ENCODE peak calls at places on chromosomes 13 and 19, in five cellular contexts. Z, S, C, R and J are unnamed samples.

GRCh38 chr19:33409035-33409434 is 35.5 kb downstream of the CEBPG start:
- DNase-seq in Z (no peak), S (no peak), C (no peak), R (no peak), J (no peak)

GRCh38 chr13:99250977-99251825 is 7.0 kb downstream of the GPR18 start:
- DNase-seq in Z (no peak), S (no peak), C (peak; percentile 13), R (no peak), J (no peak)

GRCh38 chr19:57302020-57302465 is 18.2 kb upstream of the ZNF543 start:
- DNase-seq in Z (no peak), S (no peak), C (peak; percentile 98), R (no peak), J (peak; percentile 98)

GRCh38 chr19:33703438-33703750 is 81.6 kb downstream of the CHST8 start:
- DNase-seq in Z (no peak), S (no peak), C (no peak), R (no peak), J (no peak)

GRCh38 chr13:36341718-36342117 is 4.5 kb downstream of the SPART start:
- DNase-seq in Z (no peak), S (no peak), C (peak; percentile 53), R (no peak), J (peak; percentile 59)

GRCh38 chr13:27979765-27980279 is 8.7 kb downstream of the URAD start:
- DNase-seq in Z (no peak), S (no peak), C (no peak), R (no peak), J (no peak)

GRCh38 chr13:26811636-26812035 is 51.0 kb upstream of the GPR12 start:
- DNase-seq in Z (no peak), S (no peak), C (no peak), R (no peak), J (no peak)

GRCh38 chr19:30269638-30270037 is 102.5 kb upstream of the ZNF536 start:
- DNase-seq in Z (no peak), S (no peak), C (no peak), R (no peak), J (no peak)

GRCh38 chr13:21048901-21049655 is 12.3 kb downstream of the LATS2 start:
- DNase-seq in Z (no peak), S (no peak), C (no peak), R (peak; percentile 27), J (no peak)

GRCh38 chr19:27966390-27966816 is 1246.5 kb downstream of the UQCRFS1 start:
- DNase-seq in Z (no peak), S (no peak), C (peak; percentile 21), R (no peak), J (peak; percentile 3)

GRCh38 chr13:110246530-110246929 is 60.4 kb downstream of the COL4A1 start:
- DNase-seq in Z (no peak), S (no peak), C (no peak), R (no peak), J (no peak)

GRCh38 chr13:63041640-63042414 is 1626.2 kb upstream of the PCDH20 start:
- DNase-seq in Z (no peak), S (no peak), C (no peak), R (no peak), J (no peak)

GRCh38 chr13:29908411-29908810 is 58.0 kb upstream of the UBL3 start:
- DNase-seq in Z (no peak), S (peak; percentile 50), C (peak; percentile 95), R (no peak), J (peak; percentile 75)

GRCh38 chr13:74868044-74868443 is 613.9 kb downstream of the TBC1D4 start:
- DNase-seq in Z (no peak), S (no peak), C (peak; percentile 60), R (no peak), J (peak; percentile 20)

GRCh38 chr13:110455941-110456340 is 105.6 kb downstream of the RAB20 start:
- DNase-seq in Z (peak; percentile 80), S (peak; percentile 79), C (peak; percentile 69), R (peak; percentile 84), J (peak; percentile 77)

GRCh38 chr19:27750697-27751391 is 1462.1 kb downstream of the UQCRFS1 start:
- DNase-seq in Z (no peak), S (no peak), C (no peak), R (no peak), J (no peak)

GRCh38 chr19:50870417-50871089 is 2.7 kb upstream of the KLK2 start:
- DNase-seq in Z (no peak), S (no peak), C (no peak), R (peak; percentile 44), J (no peak)

GRCh38 chr19:45469835-45470146 is 2.0 kb downstream of the FOSB start:
- DNase-seq in Z (peak; percentile 95), S (no peak), C (no peak), R (peak; percentile 94), J (peak; percentile 90)

GRCh38 chr19:2569596-2570465 is 93.9 kb downstream of the GADD45B start:
- DNase-seq in Z (no peak), S (no peak), C (no peak), R (no peak), J (no peak)

GRCh38 chr13:46728777-46729176 is 68.2 kb downstream of the ESD start:
- DNase-seq in Z (no peak), S (no peak), C (no peak), R (no peak), J (peak; percentile 25)

GRCh38 chr19:44765949-44766335 is 11.7 kb upstream of the CBLC start:
- DNase-seq in Z (no peak), S (no peak), C (no peak), R (no peak), J (no peak)

GRCh38 chr13:41470187-41470586 is 12.8 kb downstream of the RGCC start:
- DNase-seq in Z (no peak), S (no peak), C (no peak), R (no peak), J (no peak)

GRCh38 chr13:40336228-40337221 is 329.9 kb downstream of the FOXO1 start:
- DNase-seq in Z (no peak), S (no peak), C (no peak), R (no peak), J (no peak)

GRCh38 chr19:50326101-50326664 is 3.0 kb downstream of the KCNC3 start:
- DNase-seq in Z (no peak), S (no peak), C (no peak), R (no peak), J (no peak)

GRCh38 chr19:44887648-44888047 is 3.4 kb upstream of the TOMM40 start:
- DNase-seq in Z (no peak), S (no peak), C (no peak), R (no peak), J (no peak)

DNA sequence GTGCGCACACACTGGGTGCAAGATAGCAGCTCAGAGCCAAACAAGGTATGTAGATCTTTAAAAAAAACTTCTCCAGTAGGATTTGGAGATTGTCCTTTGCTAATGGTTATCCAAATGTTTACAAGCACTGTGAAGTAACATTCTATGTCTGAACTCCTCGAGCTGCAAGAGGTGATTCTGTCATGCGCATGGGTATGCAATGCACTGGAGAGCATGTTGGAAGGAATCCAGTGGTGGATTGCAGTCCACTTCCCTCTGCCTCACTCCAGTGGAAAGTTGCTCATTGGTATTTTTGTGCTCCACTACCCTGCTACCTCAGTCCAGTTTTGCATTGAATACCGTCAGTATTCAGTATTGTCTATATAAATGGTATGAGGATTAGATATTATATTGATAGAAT is 132.1 kb downstream of the ATP8A2 start:
- DNase-seq in Z (no peak), S (no peak), C (no peak), R (no peak), J (no peak)
- TF ChIP-seq CTCF in Z (no peak), S (no peak), C (no peak), R (no peak), J (no peak)

DNA sequence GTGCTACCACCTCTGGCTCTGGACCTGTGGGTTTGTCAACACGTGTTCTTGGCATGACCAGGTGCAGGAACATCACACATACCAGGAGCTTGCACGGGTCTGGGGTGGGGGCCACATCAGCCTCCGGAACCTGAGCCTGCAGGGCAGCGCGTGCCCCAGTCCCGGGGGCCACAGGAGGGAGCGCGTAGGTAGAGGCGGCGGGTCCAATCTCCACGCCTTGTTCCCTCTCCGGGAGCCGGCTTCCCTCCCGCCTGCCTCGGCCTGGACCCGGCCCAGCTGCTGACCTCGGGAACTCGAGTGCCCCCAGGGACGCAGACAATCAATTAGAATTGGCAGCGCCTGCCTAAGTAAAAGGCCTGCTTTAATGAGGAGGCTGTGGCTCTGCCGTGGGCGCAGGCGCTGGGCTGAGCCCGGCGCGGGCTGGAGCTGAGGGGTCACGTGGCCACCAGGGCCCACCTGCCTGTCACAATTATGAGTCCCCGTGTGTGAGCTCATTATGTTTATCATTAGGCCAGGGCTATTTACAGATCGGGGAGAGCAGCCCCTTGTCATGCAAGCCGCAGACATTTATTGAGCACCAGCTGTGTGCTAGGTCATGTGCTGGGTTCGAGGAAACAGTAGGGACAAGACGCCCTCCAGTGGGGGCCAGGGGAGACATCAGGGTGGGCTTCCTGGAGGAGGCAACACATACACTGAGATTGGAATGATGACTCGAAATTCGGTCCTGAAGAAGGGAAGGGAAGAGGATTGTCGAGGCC is 32.2 kb upstream of the TNFAIP8L1 start:
- DNase-seq in Z (peak; percentile 65), S (no peak), C (no peak), R (peak; percentile 53), J (no peak)
- TF ChIP-seq CTCF in Z (no peak), S (no peak), C (no peak), R (no peak), J (no peak)

GRCh38 chr13:97753942-97754670 is 199.4 kb upstream of the IPO5 start:
- DNase-seq in Z (no peak), S (no peak), C (no peak), R (peak; percentile 71), J (no peak)

GRCh38 chr13:97743946-97744345 is 209.5 kb upstream of the IPO5 start:
- DNase-seq in Z (no peak), S (no peak), C (peak; percentile 48), R (no peak), J (no peak)

GRCh38 chr13:97751477-97751876 is 202.0 kb upstream of the IPO5 start:
- DNase-seq in Z (no peak), S (no peak), C (no peak), R (no peak), J (no peak)

GRCh38 chr13:97753269-97753668 is 200.2 kb upstream of the IPO5 start:
- DNase-seq in Z (no peak), S (no peak), C (no peak), R (no peak), J (no peak)

DNA sequence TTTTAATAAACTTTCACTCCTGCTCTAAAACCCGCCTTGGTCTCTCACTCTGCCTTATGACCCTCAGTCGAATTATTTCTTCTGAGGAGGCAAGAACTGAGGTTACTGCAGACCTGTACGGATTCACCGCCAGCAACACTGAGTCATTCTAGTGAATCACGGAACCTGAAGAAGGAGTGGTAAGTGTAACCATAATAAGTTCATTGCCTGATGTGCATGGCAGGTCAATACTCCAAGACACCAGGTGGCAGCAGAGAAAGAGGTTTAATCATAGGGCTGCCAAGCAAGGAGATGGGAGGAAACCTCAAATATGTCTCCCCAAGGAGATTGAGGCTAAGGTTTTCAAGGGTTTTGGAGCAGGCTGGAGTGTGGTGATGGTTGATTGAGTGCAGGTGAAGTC is 204.3 kb upstream of the IPO5 start:
- DNase-seq in Z (no peak), S (no peak), C (no peak), R (no peak), J (peak; percentile 93)
- TF ChIP-seq CTCF in Z (peak; percentile 25), S (no peak), C (no peak), R (no peak), J (peak; percentile 44)

DNA sequence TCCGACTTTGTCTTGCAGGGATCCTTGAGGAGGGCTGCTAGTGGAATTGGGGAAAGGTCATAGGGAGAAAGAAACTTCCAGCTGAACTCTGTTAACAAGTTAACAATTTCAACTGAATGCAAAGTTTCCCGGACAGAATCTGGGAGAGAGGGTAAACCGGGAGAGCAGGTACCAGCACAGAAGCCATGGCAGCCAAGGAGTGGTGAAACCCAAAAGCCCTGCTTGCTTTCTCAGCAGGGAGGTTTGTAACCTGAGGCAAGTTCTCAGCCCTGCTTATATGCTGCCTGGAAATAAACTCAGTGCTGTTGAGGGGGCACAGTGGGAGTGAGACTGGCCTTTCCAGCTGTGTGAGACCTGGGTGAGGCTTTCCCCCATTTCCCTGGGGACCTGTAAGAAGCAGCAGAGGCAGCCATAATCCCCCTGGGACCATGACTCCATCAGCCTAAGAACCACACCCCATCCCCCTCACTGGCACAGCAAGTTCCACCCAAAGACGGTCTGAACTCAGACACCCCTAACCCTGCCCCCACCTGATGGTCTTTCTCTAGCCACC is 84.0 kb downstream of the SUCLA2 start:
- DNase-seq in Z (no peak), S (no peak), C (no peak), R (no peak), J (no peak)
- TF ChIP-seq CTCF in Z (no peak), S (no peak), C (no peak), R (no peak), J (no peak)